ENCODE peak calls at places on chromosome 7, in eight cellular contexts. Z is NCI-H460; Q is CD4-positive, alpha-beta T cell; G is GM04504; U is NAMALWA; A is Right ventricle myocardium inferior; W is AG10803; X is HuH-7.5. N is an unnamed sample.

GRCh38 chr7:1940402-1940786 is 270.3 kb downstream of the ELFN1 start:
- DNase-seq in Z (peak; percentile 30), Q (peak; percentile 89), G (no peak), U (peak; percentile 90), A (peak; percentile 88), W (peak; percentile 30), X (no peak), N (no peak)

GRCh38 chr7:53984776-53985175 is 557.4 kb upstream of the VSTM2A start:
- DNase-seq in Z (no peak), Q (no peak), G (no peak), U (no peak), A (no peak), W (no peak), X (no peak), N (no peak)

GRCh38 chr7:80943342-80943741 is 24.5 kb upstream of the SEMA3C start:
- DNase-seq in Z (no peak), Q (no peak), G (no peak), U (no peak), A (no peak), W (no peak), X (no peak), N (no peak)

GRCh38 chr7:14834456-14834855 is 68.1 kb downstream of the DGKB start:
- DNase-seq in Z (no peak), Q (no peak), G (peak; percentile 62), U (no peak), A (no peak), W (peak; percentile 93), X (no peak), N (no peak)

GRCh38 chr7:148719753-148720152 is 21.1 kb downstream of the CUL1 start:
- DNase-seq in Z (no peak), Q (no peak), G (no peak), U (no peak), A (no peak), W (no peak), X (no peak), N (no peak)

GRCh38 chr7:105751054-105751453 is 125.3 kb downstream of the ATXN7L1 start:
- DNase-seq in Z (no peak), Q (no peak), G (no peak), U (no peak), A (no peak), W (no peak), X (no peak), N (no peak)

GRCh38 chr7:31948041-31948440 is 122.2 kb downstream of the PDE1C start:
- DNase-seq in Z (peak; percentile 13), Q (no peak), G (peak; percentile 42), U (no peak), A (no peak), W (peak; percentile 90), X (no peak), N (peak; percentile 48)

GRCh38 chr7:35623381-35623780 is 71.6 kb downstream of the HERPUD2 start:
- DNase-seq in Z (no peak), Q (no peak), G (no peak), U (no peak), A (no peak), W (no peak), X (no peak), N (no peak)

GRCh38 chr7:117717341-117717740 is 155.9 kb downstream of the CTTNBP2 start:
- DNase-seq in Z (no peak), Q (no peak), G (no peak), U (no peak), A (no peak), W (peak; percentile 2), X (no peak), N (no peak)

GRCh38 chr7:87456247-87456646 is 19.2 kb downstream of the ABCB4 start:
- DNase-seq in Z (no peak), Q (no peak), G (no peak), U (no peak), A (no peak), W (no peak), X (no peak), N (no peak)

GRCh38 chr7:143002106-143002505 is 24.8 kb downstream of the OR9A2 start:
- DNase-seq in Z (no peak), Q (no peak), G (no peak), U (peak; percentile 68), A (no peak), W (no peak), X (no peak), N (peak; percentile 13)

GRCh38 chr7:3518546-3518945 is 217.5 kb downstream of the SDK1 start:
- DNase-seq in Z (no peak), Q (no peak), G (no peak), U (no peak), A (no peak), W (no peak), X (no peak), N (no peak)

GRCh38 chr7:36175872-36176271 is 22.8 kb downstream of the EEPD1 start:
- DNase-seq in Z (no peak), Q (no peak), G (no peak), U (no peak), A (peak; percentile 79), W (no peak), X (no peak), N (no peak)

GRCh38 chr7:46290374-46291061 is 369.4 kb upstream of the IGFBP3 start:
- DNase-seq in Z (no peak), Q (no peak), G (no peak), U (no peak), A (no peak), W (no peak), X (no peak), N (no peak)

GRCh38 chr7:46932656-46933424 is 649.1 kb downstream of the TNS3 start:
- DNase-seq in Z (peak; percentile 84), Q (no peak), G (peak; percentile 98), U (no peak), A (peak; percentile 69), W (peak; percentile 99), X (no peak), N (peak; percentile 24)

GRCh38 chr7:28152594-28152993 is 28.0 kb downstream of the JAZF1 start:
- DNase-seq in Z (no peak), Q (no peak), G (no peak), U (no peak), A (no peak), W (no peak), X (no peak), N (no peak)

GRCh38 chr7:123961731-123962130 is 36.7 kb downstream of the SPAM1 start:
- DNase-seq in Z (no peak), Q (no peak), G (no peak), U (no peak), A (no peak), W (no peak), X (no peak), N (no peak)

GRCh38 chr7:88315532-88315931 is 8.8 kb upstream of the STEAP4 start:
- DNase-seq in Z (no peak), Q (no peak), G (no peak), U (peak; percentile 13), A (no peak), W (no peak), X (no peak), N (no peak)

GRCh38 chr7:158617737-158618128 is 30.1 kb upstream of the PTPRN2 start:
- DNase-seq in Z (no peak), Q (no peak), G (no peak), U (no peak), A (no peak), W (peak; percentile 45), X (no peak), N (no peak)

GRCh38 chr7:51867117-51867516 is 550.5 kb upstream of the COBL start:
- DNase-seq in Z (no peak), Q (no peak), G (no peak), U (no peak), A (no peak), W (no peak), X (no peak), N (no peak)

GRCh38 chr7:2956526-2957368 is 86.9 kb downstream of the CARD11 start:
- DNase-seq in Z (peak; percentile 64), Q (no peak), G (peak; percentile 0), U (no peak), A (no peak), W (peak; percentile 14), X (no peak), N (peak; percentile 80)

GRCh38 chr7:122975341-122975740 is 20.2 kb downstream of the TAS2R16 start:
- DNase-seq in Z (no peak), Q (no peak), G (no peak), U (no peak), A (no peak), W (no peak), X (no peak), N (no peak)

GRCh38 chr7:66952343-66953043 is 31.5 kb downstream of the TMEM248 start:
- DNase-seq in Z (no peak), Q (no peak), G (peak; percentile 22), U (no peak), A (no peak), W (peak; percentile 50), X (no peak), N (peak; percentile 59)

GRCh38 chr7:50415844-50416243 is 34.3 kb downstream of the FIGNL1 start:
- DNase-seq in Z (no peak), Q (no peak), G (no peak), U (peak; percentile 39), A (no peak), W (no peak), X (no peak), N (no peak)

GRCh38 chr7:110442386-110442837 is 648.5 kb upstream of the LRRN3 start:
- DNase-seq in Z (peak; percentile 34), Q (no peak), G (no peak), U (peak; percentile 80), A (no peak), W (no peak), X (peak; percentile 37), N (peak; percentile 1)

GRCh38 chr7:73521636-73522080 is 435 bp downstream of the BAZ1B start:
- DNase-seq in Z (no peak), Q (no peak), G (no peak), U (peak; percentile 63), A (peak; percentile 81), W (peak; percentile 29), X (peak; percentile 63), N (no peak)

GRCh38 chr7:5665106-5666025 is 116.1 kb downstream of the RNF216 start:
- DNase-seq in Z (peak; percentile 80), Q (peak; percentile 48), G (peak; percentile 68), U (peak; percentile 91), A (no peak), W (peak; percentile 74), X (peak; percentile 76), N (peak; percentile 91)

GRCh38 chr7:44184874-44185446 is 4.3 kb downstream of the GCK start:
- DNase-seq in Z (no peak), Q (no peak), G (no peak), U (no peak), A (no peak), W (no peak), X (no peak), N (no peak)

GRCh38 chr7:24018331-24018730 is 265.7 kb upstream of the NPY start:
- DNase-seq in Z (no peak), Q (no peak), G (no peak), U (no peak), A (no peak), W (no peak), X (no peak), N (no peak)

GRCh38 chr7:24455813-24456525 is 117.3 kb upstream of the PALS2 start:
- DNase-seq in Z (no peak), Q (no peak), G (no peak), U (peak; percentile 16), A (no peak), W (no peak), X (no peak), N (no peak)

GRCh38 chr7:95457947-95458346 is 23.1 kb upstream of the PON2 start:
- DNase-seq in Z (no peak), Q (no peak), G (no peak), U (no peak), A (no peak), W (no peak), X (no peak), N (no peak)

GRCh38 chr7:128030999-128031681 is at the start of gene LRRC4:
- DNase-seq in Z (no peak), Q (peak; percentile 8), G (no peak), U (no peak), A (peak; percentile 79), W (peak; percentile 38), X (peak; percentile 66), N (peak; percentile 54)

GRCh38 chr7:149690688-149691446 is 82.5 kb downstream of the ZNF467 start:
- DNase-seq in Z (peak; percentile 79), Q (no peak), G (peak; percentile 56), U (no peak), A (no peak), W (peak; percentile 90), X (peak; percentile 65), N (no peak)

N was measured in HTR-8/SVneo.